ENCODE peak calls at places on chromosomes 13 and 19, in six cellular contexts. W is AG10803, Z is RWPE1, A is lung, K is brain microvascular endothelial cell, V is lower lobe of right lung. Q is an unnamed sample.
A peak's percentile ranks its signal among the peaks of the same experiment; 100 is the strongest.

GRCh38 chr13:75324413-75324940 is 157.5 kb downstream of the TBC1D4 start:
- DNase-seq in W (no peak), Z (no peak), A (no peak), K (no peak), V (no peak), Q (no peak)

GRCh38 chr13:113045214-113046007 is 60.2 kb upstream of the F7 start:
- DNase-seq in W (no peak), Z (no peak), A (no peak), K (no peak), V (no peak), Q (no peak)

GRCh38 chr13:65090191-65090590 is 2139.9 kb downstream of the PCDH9 start:
- DNase-seq in W (peak; percentile 24), Z (no peak), A (no peak), K (no peak), V (no peak), Q (no peak)

GRCh38 chr19:30000862-30001261 is 58.8 kb downstream of the URI1 start:
- DNase-seq in W (no peak), Z (no peak), A (no peak), K (no peak), V (no peak), Q (no peak)

GRCh38 chr13:31982540-31982939 is 49.0 kb upstream of the FRY start:
- DNase-seq in W (peak; percentile 94), Z (peak; percentile 64), A (peak; percentile 75), K (peak; percentile 99), V (peak; percentile 89), Q (peak; percentile 97)

GRCh38 chr13:28743499-28744083 is 24.8 kb upstream of the SLC46A3 start:
- DNase-seq in W (no peak), Z (no peak), A (no peak), K (no peak), V (no peak), Q (no peak)

GRCh38 chr13:36914648-36915047 is 5.4 kb downstream of the SMAD9 start:
- DNase-seq in W (no peak), Z (no peak), A (no peak), K (no peak), V (no peak), Q (no peak)

GRCh38 chr19:19489804-19490204 is 25.5 kb downstream of the TSSK6 start:
- DNase-seq in W (no peak), Z (no peak), A (no peak), K (no peak), V (no peak), Q (no peak)

GRCh38 chr13:96821381-96821780 is 172.9 kb downstream of the OXGR1 start:
- DNase-seq in W (peak; percentile 20), Z (no peak), A (no peak), K (peak; percentile 21), V (no peak), Q (no peak)

GRCh38 chr19:33441277-33441699 is 67.8 kb downstream of the CEBPG start:
- DNase-seq in W (no peak), Z (no peak), A (no peak), K (no peak), V (peak; percentile 40), Q (peak; percentile 13)

GRCh38 chr13:51728972-51729371 is 75.0 kb downstream of the DHRS12 start:
- DNase-seq in W (peak; percentile 87), Z (peak; percentile 31), A (no peak), K (peak; percentile 75), V (no peak), Q (no peak)

GRCh38 chr19:47790398-47790814 is 11.9 kb downstream of the SELENOW start:
- DNase-seq in W (peak; percentile 56), Z (peak; percentile 75), A (peak; percentile 87), K (peak; percentile 68), V (peak; percentile 90), Q (peak; percentile 63)

GRCh38 chr19:48290341-48290922 is 20.6 kb downstream of the ZNF114 start:
- DNase-seq in W (peak; percentile 26), Z (peak; percentile 55), A (no peak), K (peak; percentile 53), V (no peak), Q (no peak)

GRCh38 chr19:4557971-4558941 is 1.2 kb downstream of the SEMA6B start:
- DNase-seq in W (no peak), Z (no peak), A (no peak), K (no peak), V (no peak), Q (no peak)

GRCh38 chr19:39166571-39167391 is 30.0 kb upstream of the NCCRP1 start:
- DNase-seq in W (no peak), Z (peak; percentile 73), A (peak; percentile 90), K (no peak), V (peak; percentile 90), Q (no peak)

GRCh38 chr19:51333836-51334460 is 8.0 kb downstream of the VSIG10L start:
- DNase-seq in W (no peak), Z (no peak), A (no peak), K (no peak), V (no peak), Q (no peak)

GRCh38 chr19:3053218-3053621 is 9.1 kb downstream of the TLE5 start:
- DNase-seq in W (no peak), Z (no peak), A (no peak), K (no peak), V (peak; percentile 47), Q (no peak)

GRCh38 chr19:45884682-45885555 is 1.0 kb downstream of the IRF2BP1 start:
- DNase-seq in W (no peak), Z (no peak), A (no peak), K (no peak), V (no peak), Q (no peak)

GRCh38 chr13:21012211-21012610 is 49.2 kb downstream of the LATS2 start:
- DNase-seq in W (no peak), Z (no peak), A (no peak), K (no peak), V (no peak), Q (no peak)

GRCh38 chr19:29268103-29268502 is 55.2 kb upstream of the UQCRFS1 start:
- DNase-seq in W (no peak), Z (no peak), A (no peak), K (no peak), V (no peak), Q (no peak)

GRCh38 chr19:49331616-49332055 is 3.6 kb upstream of the CD37 start:
- DNase-seq in W (peak; percentile 37), Z (peak; percentile 57), A (no peak), K (peak; percentile 54), V (no peak), Q (peak; percentile 75)

GRCh38 chr19:49328741-49329140 is 3.8 kb upstream of the SLC6A16 start:
- DNase-seq in W (no peak), Z (no peak), A (no peak), K (no peak), V (no peak), Q (no peak)

GRCh38 chr19:49324801-49325491 is at the start of gene SLC6A16:
- DNase-seq in W (no peak), Z (no peak), A (peak; percentile 22), K (no peak), V (no peak), Q (no peak)

GRCh38 chr19:49326165-49326704 is 1.2 kb upstream of the SLC6A16 start:
- DNase-seq in W (no peak), Z (no peak), A (no peak), K (no peak), V (no peak), Q (no peak)

GRCh38 chr19:49327878-49328544 is 3.0 kb upstream of the SLC6A16 start:
- DNase-seq in W (peak; percentile 21), Z (peak; percentile 41), A (no peak), K (peak; percentile 20), V (no peak), Q (no peak)
- TF ChIP-seq CTCF in W (peak; percentile 64), Z (peak; percentile 63), A (peak; percentile 27), K (peak; percentile 81), V (peak; percentile 68), Q (peak; percentile 89)

DNA sequence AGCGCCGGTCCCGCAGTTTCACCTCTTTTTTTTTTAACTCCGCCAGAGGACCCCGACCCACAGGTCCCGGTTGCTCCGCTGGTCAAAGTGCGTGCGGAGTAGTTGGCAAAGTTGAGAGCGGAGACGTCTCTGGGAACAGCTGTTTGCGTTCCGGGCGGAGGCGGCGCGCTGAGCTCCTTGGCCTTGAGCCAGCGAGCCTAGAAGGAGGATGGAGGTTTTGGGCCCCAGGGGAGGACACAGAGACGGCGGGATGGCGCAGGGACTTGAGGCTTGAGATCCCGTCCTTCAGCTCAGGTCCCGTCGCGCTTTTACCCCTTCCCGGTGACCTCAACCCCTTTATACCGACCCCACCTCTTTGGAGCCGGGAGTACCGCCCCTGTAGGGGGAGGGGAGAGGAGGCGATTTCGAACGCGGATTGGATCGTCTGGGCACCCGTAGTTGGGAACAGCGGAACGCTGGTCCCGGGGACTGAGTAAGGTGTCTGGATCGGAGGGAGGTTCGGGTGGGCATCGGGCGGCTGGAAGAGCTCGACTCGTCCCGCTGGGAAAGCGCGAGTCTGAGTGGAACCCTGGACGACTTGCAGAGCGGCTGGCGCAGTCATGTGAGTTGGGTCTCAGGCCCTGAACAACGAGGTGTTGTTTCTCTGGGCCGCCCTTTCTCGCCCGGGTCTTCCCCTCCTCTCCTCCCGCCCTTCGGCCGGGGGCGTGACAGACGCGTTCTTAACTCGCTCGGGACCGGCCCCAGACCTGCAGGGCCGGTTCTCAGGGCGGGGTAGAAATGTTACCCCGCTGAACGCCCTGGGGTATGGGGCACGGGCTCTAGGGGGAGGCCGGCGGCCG is at the start of gene WBP4:
- DNase-seq in W (peak; percentile 93), Z (peak; percentile 92), A (peak; percentile 96), K (peak; percentile 93), V (peak; percentile 96), Q (peak; percentile 93)
- TF ChIP-seq CTCF in W (peak; percentile 33), Z (no peak), A (no peak), K (peak; percentile 28), V (no peak), Q (no peak)

GRCh38 chr19:16326401-16327130 is 1.9 kb downstream of the KLF2 start:
- DNase-seq in W (peak; percentile 35), Z (no peak), A (peak; percentile 29), K (no peak), V (peak; percentile 63), Q (no peak)

GRCh38 chr19:16324384-16325160 is at the start of gene KLF2:
- DNase-seq in W (peak; percentile 94), Z (peak; percentile 89), A (peak; percentile 93), K (peak; percentile 90), V (peak; percentile 96), Q (peak; percentile 96)

GRCh38 chr19:16325671-16326400 is 1.2 kb downstream of the KLF2 start:
- DNase-seq in W (peak; percentile 35), Z (no peak), A (peak; percentile 57), K (no peak), V (peak; percentile 74), Q (no peak)

GRCh38 chr19:16324064-16324383 is 602 bp upstream of the KLF2 start:
- DNase-seq in W (no peak), Z (no peak), A (no peak), K (no peak), V (no peak), Q (no peak)

GRCh38 chr19:16325161-16325527 is 518 bp downstream of the KLF2 start:
- DNase-seq in W (peak; percentile 31), Z (no peak), A (peak; percentile 55), K (no peak), V (peak; percentile 76), Q (no peak)
- TF ChIP-seq CTCF in W (peak; percentile 4), Z (peak; percentile 39), A (no peak), K (peak; percentile 9), V (no peak), Q (no peak)

GRCh38 chr19:7903244-7904073 is at the start of gene MAP2K7:
- DNase-seq in W (peak; percentile 98), Z (peak; percentile 98), A (peak; percentile 100), K (peak; percentile 98), V (peak; percentile 100), Q (peak; percentile 100)
- TF ChIP-seq CTCF in W (peak; percentile 52), Z (peak; percentile 91), A (peak; percentile 64), K (peak; percentile 59), V (peak; percentile 64), Q (peak; percentile 45)

Q was measured in CD14-positive monocyte.